ENCODE peak calls at places on chromosome 18, in nine cellular contexts. U is right lobe of liver, Y is GM23338, S is A549, C is lower lobe of right lung, H is thyroid gland, J is spleen, L is IMR-90, T is sigmoid colon. B is an unnamed sample.

GRCh38 chr18:23825496-23825895 is 136.2 kb downstream of the LAMA3 start:
- DNase-seq in U (no peak), Y (no peak), S (no peak), C (no peak), H (no peak), J (no peak), L (no peak), T (no peak), B (no peak)

GRCh38 chr18:21134895-21135294 is 23.3 kb upstream of the ROCK1 start:
- DNase-seq in U (no peak), Y (no peak), S (peak; percentile 7), C (no peak), H (no peak), J (no peak), L (peak; percentile 7), T (no peak), B (no peak)

GRCh38 chr18:3901811-3902210 is 451.8 kb downstream of the TGIF1 start:
- DNase-seq in U (no peak), Y (no peak), S (no peak), C (no peak), H (peak; percentile 10), J (no peak), L (no peak), T (no peak), B (no peak)

GRCh38 chr18:35027206-35027605 is 14.0 kb upstream of the MAPRE2 start:
- DNase-seq in U (no peak), Y (no peak), S (no peak), C (no peak), H (no peak), J (no peak), L (no peak), T (no peak), B (no peak)

GRCh38 chr18:7417742-7418141 is 149.4 kb upstream of the PTPRM start:
- DNase-seq in U (no peak), Y (no peak), S (peak; percentile 64), C (no peak), H (no peak), J (no peak), L (no peak), T (no peak), B (no peak)

GRCh38 chr18:56789004-56789888 is 138.1 kb downstream of the WDR7 start:
- DNase-seq in U (no peak), Y (peak; percentile 81), S (peak; percentile 36), C (no peak), H (no peak), J (no peak), L (peak; percentile 13), T (no peak), B (no peak)

GRCh38 chr18:50757358-50757757 is 62.5 kb downstream of the MRO start:
- DNase-seq in U (no peak), Y (no peak), S (no peak), C (no peak), H (no peak), J (no peak), L (no peak), T (peak; percentile 82), B (no peak)

GRCh38 chr18:22634464-22634863 is 216.7 kb upstream of the CTAGE1 start:
- DNase-seq in U (no peak), Y (peak; percentile 11), S (no peak), C (no peak), H (no peak), J (no peak), L (no peak), T (no peak), B (no peak)

GRCh38 chr18:35920623-35921022 is 51.9 kb upstream of the RMP24 start:
- DNase-seq in U (no peak), Y (no peak), S (no peak), C (no peak), H (no peak), J (no peak), L (no peak), T (no peak), B (no peak)

GRCh38 chr18:34976899-34977786 is 64.1 kb upstream of the MAPRE2 start:
- DNase-seq in U (peak; percentile 89), Y (peak; percentile 92), S (peak; percentile 50), C (peak; percentile 82), H (peak; percentile 86), J (peak; percentile 96), L (peak; percentile 19), T (peak; percentile 86), B (peak; percentile 56)

GRCh38 chr18:62437520-62438329 is 85.1 kb upstream of the ZCCHC2 start:
- DNase-seq in U (peak; percentile 54), Y (no peak), S (no peak), C (peak; percentile 64), H (no peak), J (no peak), L (no peak), T (no peak), B (peak; percentile 53)

GRCh38 chr18:12960846-12961397 is 13.1 kb downstream of the SEH1L start:
- DNase-seq in U (no peak), Y (no peak), S (no peak), C (no peak), H (peak; percentile 28), J (no peak), L (no peak), T (no peak), B (no peak)

GRCh38 chr18:36737321-36737720 is 91.5 kb downstream of the TPGS2 start:
- DNase-seq in U (no peak), Y (no peak), S (no peak), C (no peak), H (no peak), J (no peak), L (no peak), T (no peak), B (no peak)

GRCh38 chr18:26868968-26869586 is 3.6 kb upstream of the AQP4 start:
- DNase-seq in U (no peak), Y (no peak), S (no peak), C (no peak), H (no peak), J (no peak), L (no peak), T (no peak), B (no peak)

GRCh38 chr18:12393998-12394397 is 13.7 kb upstream of the PRELID3A start:
- DNase-seq in U (no peak), Y (no peak), S (peak; percentile 53), C (no peak), H (no peak), J (peak; percentile 40), L (no peak), T (no peak), B (no peak)

GRCh38 chr18:74529811-74530583 is 4.3 kb upstream of the CNDP1 start:
- DNase-seq in U (no peak), Y (no peak), S (no peak), C (no peak), H (no peak), J (peak; percentile 66), L (no peak), T (peak; percentile 52), B (no peak)

GRCh38 chr18:24631238-24632025 is 171.0 kb downstream of the HRH4 start:
- DNase-seq in U (no peak), Y (peak; percentile 45), S (no peak), C (no peak), H (no peak), J (no peak), L (peak; percentile 15), T (no peak), B (no peak)

GRCh38 chr18:50277935-50278334 is 3.4 kb downstream of the MBD1 start:
- DNase-seq in U (no peak), Y (no peak), S (no peak), C (no peak), H (no peak), J (no peak), L (peak; percentile 74), T (no peak), B (no peak)

GRCh38 chr18:8084160-8084559 is 517.0 kb downstream of the PTPRM start:
- DNase-seq in U (peak; percentile 24), Y (peak; percentile 92), S (peak; percentile 38), C (no peak), H (no peak), J (no peak), L (peak; percentile 46), T (no peak), B (no peak)

GRCh38 chr18:50128506-50129271 is 66.3 kb downstream of the MYO5B start:
- DNase-seq in U (peak; percentile 49), Y (peak; percentile 68), S (no peak), C (no peak), H (no peak), J (no peak), L (no peak), T (no peak), B (peak; percentile 28)

GRCh38 chr18:58761241-58761969 is 90.1 kb downstream of the MALT1 start:
- DNase-seq in U (no peak), Y (no peak), S (no peak), C (no peak), H (no peak), J (no peak), L (peak; percentile 40), T (no peak), B (peak; percentile 8)

GRCh38 chr18:63909870-63910269 is 2.1 kb downstream of the SERPINB10 start:
- DNase-seq in U (no peak), Y (no peak), S (no peak), C (no peak), H (no peak), J (no peak), L (no peak), T (no peak), B (no peak)

DNA sequence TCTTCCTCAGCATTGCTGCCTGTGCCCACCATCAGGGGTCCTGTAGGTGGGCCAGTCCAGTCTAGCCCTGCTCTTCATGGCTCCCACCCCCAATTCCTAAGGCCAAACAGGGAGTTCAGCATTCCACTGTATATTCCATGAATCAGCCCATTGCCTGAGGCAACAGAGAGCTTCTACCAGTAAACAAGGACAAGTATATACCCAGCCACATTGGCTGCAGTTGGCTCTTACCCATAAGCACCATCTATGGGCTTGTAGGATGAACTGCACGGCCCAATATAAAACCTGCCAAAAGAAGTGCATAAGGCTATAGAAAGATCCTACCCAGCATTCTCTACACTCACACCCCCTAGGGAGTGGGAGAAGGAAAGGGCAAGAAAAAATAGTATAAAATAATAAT is 95.1 kb upstream of the SALL3 start:
- DNase-seq in U (no peak), Y (peak; percentile 38), S (no peak), C (no peak), H (no peak), J (no peak), L (no peak), T (no peak), B (no peak)
- TF ChIP-seq CTCF in U (no peak), Y (peak; percentile 37), S (no peak), C (no peak), H (no peak), J (no peak), L (no peak), T (no peak), B (no peak)

GRCh38 chr18:77249583-77250500 is at the start of gene GALR1:
- DNase-seq in U (no peak), Y (peak; percentile 72), S (no peak), C (no peak), H (no peak), J (no peak), L (no peak), T (no peak), B (no peak)
- H3K4me3 ChIP-seq in U (no peak within 1 kb of the TSS), Y (peak within 1 kb of the TSS; percentile 91), S (peak within 1 kb of the TSS; percentile 35), C (peak within 1 kb of the TSS; percentile 37), H (no peak within 1 kb of the TSS), J (peak within 1 kb of the TSS; percentile 18), L (peak within 1 kb of the TSS; percentile 40), T (peak within 1 kb of the TSS; percentile 39), B (peak within 1 kb of the TSS; percentile 18)

GRCh38 chr18:45916302-45916701 is 50.8 kb downstream of the EPG5 start:
- DNase-seq in U (no peak), Y (peak; percentile 22), S (peak; percentile 10), C (no peak), H (no peak), J (peak; percentile 44), L (no peak), T (no peak), B (no peak)
- TF ChIP-seq CTCF in U (peak; percentile 25), Y (peak; percentile 13), S (no peak), C (no peak), H (no peak), J (no peak), L (no peak), T (no peak), B (peak; percentile 5)

GRCh38 chr18:76621782-76622495 is 126.9 kb upstream of the ZNF516 start:
- DNase-seq in U (no peak), Y (no peak), S (no peak), C (no peak), H (peak; percentile 33), J (no peak), L (peak; percentile 62), T (no peak), B (peak; percentile 9)
- H3K4me3 ChIP-seq in U (no peak overlapping the region), Y (peak overlapping the region; percentile 57), S (no peak overlapping the region), C (peak overlapping the region; percentile 51), H (no peak overlapping the region), J (no peak overlapping the region), L (peak overlapping the region; percentile 10), T (peak overlapping the region; percentile 50), B (no peak overlapping the region)